ENCODE peak calls at places on chromosomes 6 and 20, in nine cellular contexts. H is neuronal stem cell; B is heart left ventricle; K is PC-9; Y is CD8-positive, alpha-beta memory T cell; P is gastrocnemius medialis; F is mammary epithelial cell; A is effector memory CD4-positive, alpha-beta T cell; Z is psoas muscle. D is an unnamed sample.

GRCh38 chr6:128316258-128316952 is 204.0 kb downstream of the PTPRK start:
- DNase-seq in H (no peak), B (no peak), K (no peak), Y (no peak), P (no peak), F (no peak), A (no peak), Z (no peak), D (no peak)

GRCh38 chr6:119137194-119138072 is 59.0 kb upstream of the FAM184A start:
- DNase-seq in H (no peak), B (no peak), K (no peak), Y (no peak), P (no peak), F (peak; percentile 54), A (no peak), Z (no peak), D (no peak)

GRCh38 chr6:77461796-77462195 is 1.5 kb downstream of the HTR1B start:
- DNase-seq in H (no peak), B (no peak), K (no peak), Y (no peak), P (no peak), F (no peak), A (no peak), Z (no peak), D (no peak)

GRCh38 chr6:3813150-3813780 is 35.9 kb upstream of the FAM50B start:
- DNase-seq in H (no peak), B (peak; percentile 86), K (peak; percentile 54), Y (no peak), P (peak; percentile 58), F (peak; percentile 65), A (no peak), Z (peak; percentile 82), D (peak; percentile 44)

GRCh38 chr6:43744931-43745727 is 24.9 kb upstream of the VEGFA start:
- DNase-seq in H (no peak), B (no peak), K (no peak), Y (no peak), P (no peak), F (no peak), A (no peak), Z (no peak), D (no peak)

GRCh38 chr6:36577298-36577697 is 16.9 kb upstream of the SRSF3 start:
- DNase-seq in H (no peak), B (no peak), K (peak; percentile 85), Y (no peak), P (no peak), F (peak; percentile 87), A (no peak), Z (no peak), D (no peak)

GRCh38 chr20:59412251-59412650 is 111.8 kb downstream of the EDN3 start:
- DNase-seq in H (no peak), B (no peak), K (no peak), Y (no peak), P (no peak), F (no peak), A (no peak), Z (no peak), D (no peak)

GRCh38 chr20:4601630-4602296 is 119.9 kb upstream of the PRND start:
- DNase-seq in H (no peak), B (peak; percentile 82), K (peak; percentile 83), Y (no peak), P (no peak), F (peak; percentile 68), A (no peak), Z (no peak), D (no peak)

GRCh38 chr20:53773792-53774371 is 180.2 kb upstream of the ZNF217 start:
- DNase-seq in H (no peak), B (no peak), K (peak; percentile 37), Y (no peak), P (no peak), F (peak; percentile 94), A (no peak), Z (no peak), D (peak; percentile 88)

GRCh38 chr6:44439270-44440045 is 52.0 kb downstream of the CDC5L start:
- DNase-seq in H (no peak), B (no peak), K (no peak), Y (no peak), P (no peak), F (peak; percentile 53), A (no peak), Z (no peak), D (no peak)

GRCh38 chr6:108876929-108877775 is 28.9 kb downstream of the ARMC2 start:
- DNase-seq in H (no peak), B (peak; percentile 83), K (no peak), Y (no peak), P (peak; percentile 70), F (no peak), A (no peak), Z (peak; percentile 82), D (peak; percentile 9)

GRCh38 chr20:37734228-37734980 is 40.6 kb downstream of the CTNNBL1 start:
- DNase-seq in H (no peak), B (no peak), K (no peak), Y (no peak), P (no peak), F (no peak), A (no peak), Z (no peak), D (no peak)

GRCh38 chr6:139663996-139664395 is 289.5 kb upstream of the CITED2 start:
- DNase-seq in H (no peak), B (no peak), K (no peak), Y (no peak), P (no peak), F (no peak), A (no peak), Z (no peak), D (no peak)

GRCh38 chr6:113073611-113074191 is 726.6 kb downstream of the RFPL4B start:
- DNase-seq in H (no peak), B (no peak), K (no peak), Y (no peak), P (no peak), F (peak; percentile 9), A (no peak), Z (no peak), D (peak; percentile 63)

GRCh38 chr6:134477991-134478635 is 160.2 kb upstream of the SGK1 start:
- DNase-seq in H (no peak), B (no peak), K (no peak), Y (no peak), P (no peak), F (peak; percentile 36), A (no peak), Z (no peak), D (no peak)

GRCh38 chr6:145148392-145149175 is 586.7 kb downstream of the EPM2A start:
- DNase-seq in H (no peak), B (peak; percentile 13), K (peak; percentile 83), Y (no peak), P (peak; percentile 31), F (peak; percentile 92), A (no peak), Z (no peak), D (no peak)

GRCh38 chr6:9192405-9192909 is 757.1 kb upstream of the SLC35B3 start:
- DNase-seq in H (no peak), B (no peak), K (no peak), Y (no peak), P (no peak), F (no peak), A (no peak), Z (no peak), D (no peak)

GRCh38 chr6:154408906-154409500 is 52.4 kb upstream of the IPCEF1 start:
- DNase-seq in H (no peak), B (no peak), K (no peak), Y (no peak), P (no peak), F (no peak), A (no peak), Z (no peak), D (no peak)

GRCh38 chr6:139757766-139758655 is 383.6 kb upstream of the CITED2 start:
- DNase-seq in H (no peak), B (no peak), K (no peak), Y (no peak), P (peak; percentile 58), F (no peak), A (no peak), Z (no peak), D (no peak)

DNA sequence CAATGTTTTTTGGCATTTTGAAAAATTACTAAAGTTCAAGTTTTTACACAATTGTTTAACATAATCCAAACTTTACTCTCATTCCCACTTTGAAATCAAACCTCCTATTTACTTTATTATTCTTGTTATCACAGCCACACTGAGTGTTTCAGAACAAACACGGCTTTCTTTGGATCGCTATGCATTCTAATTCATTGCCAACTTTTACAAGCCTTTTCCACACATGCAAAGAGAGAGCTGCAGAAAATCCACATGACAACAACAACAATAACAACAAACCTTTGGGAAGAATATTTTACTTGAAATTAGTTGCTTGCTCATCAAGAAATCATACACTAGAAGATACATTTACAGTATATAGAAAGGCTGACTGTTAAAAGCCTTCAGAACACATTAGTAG is 49.2 kb upstream of the TMEM30A start:
- DNase-seq in H (no peak), B (no peak), K (no peak), Y (no peak), P (no peak), F (no peak), A (no peak), Z (no peak), D (no peak)
- H3K4me1 ChIP-seq in H (peaks cover 12% of the 10 kb centered on the region), B (peaks cover 28% of the 10 kb centered on the region), K (no peaks in the 10 kb centered on the region), Y (no peaks in the 10 kb centered on the region), P (peaks cover 41% of the 10 kb centered on the region), F (no peaks in the 10 kb centered on the region), A (no peaks in the 10 kb centered on the region), Z (peaks cover 26% of the 10 kb centered on the region), D (peaks cover 14% of the 10 kb centered on the region)

GRCh38 chr6:28104392-28105250 is 19.8 kb upstream of the ZSCAN16 start:
- DNase-seq in H (peak; percentile 72), B (peak; percentile 76), K (peak; percentile 80), Y (peak; percentile 77), P (peak; percentile 35), F (peak; percentile 80), A (peak; percentile 68), Z (peak; percentile 87), D (peak; percentile 81)
- H3K27ac ChIP-seq in H (no peak overlapping the region), B (peak overlapping the region; percentile 78), K (no peak overlapping the region), Y (peak overlapping the region; percentile 78), P (peak overlapping the region; percentile 75), F (peak overlapping the region; percentile 54), A (peak overlapping the region; percentile 58), Z (peak overlapping the region; percentile 39), D (no peak overlapping the region)

GRCh38 chr6:365835-366234 is 25.7 kb upstream of the IRF4 start:
- DNase-seq in H (no peak), B (no peak), K (no peak), Y (no peak), P (no peak), F (no peak), A (no peak), Z (no peak), D (no peak)
- H3K9me3 ChIP-seq in H (no peaks in the 10 kb centered on the region), B (no peaks in the 10 kb centered on the region), K (peaks cover 6% of the 10 kb centered on the region), Y (no peaks in the 10 kb centered on the region), P (no peaks in the 10 kb centered on the region), F (peaks cover 40% of the 10 kb centered on the region), A (no peaks in the 10 kb centered on the region), Z (peaks cover 8% of the 10 kb centered on the region), D (peaks cover under 1% of the 10 kb centered on the region)

DNA sequence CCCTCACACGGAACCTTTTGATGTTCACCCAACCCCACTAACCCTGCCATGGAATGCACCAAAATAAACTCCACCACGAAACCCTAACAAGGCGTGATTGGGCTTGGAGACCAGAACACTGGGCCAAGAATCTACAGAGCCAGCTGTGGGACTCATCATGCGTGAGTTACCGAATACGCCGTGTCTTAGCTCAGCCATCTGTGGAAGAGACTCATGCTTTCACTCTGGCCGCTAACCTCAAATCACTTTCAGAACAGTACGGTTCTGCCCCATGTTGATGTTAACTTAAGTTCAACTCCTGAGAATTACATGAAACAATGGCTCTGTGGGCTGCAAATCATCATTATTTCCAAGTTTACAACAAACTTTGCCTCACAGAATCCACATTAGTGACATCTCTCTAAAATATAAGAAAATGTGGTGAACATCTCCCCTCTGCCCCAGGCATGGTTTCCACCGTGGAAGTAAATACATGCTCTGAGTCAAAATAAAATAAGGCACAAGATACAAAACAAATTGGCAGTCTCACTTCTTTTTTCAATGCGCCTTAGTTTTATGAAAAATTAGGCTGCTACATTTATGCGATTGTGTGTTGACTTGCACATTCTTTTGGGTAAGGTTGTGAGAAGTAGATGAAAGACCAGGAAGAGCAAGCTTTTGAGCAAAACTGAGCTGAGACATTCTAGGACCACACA is 308.9 kb upstream of the EXOC2 start:
- DNase-seq in H (no peak), B (no peak), K (no peak), Y (no peak), P (no peak), F (no peak), A (no peak), Z (no peak), D (no peak)
- H3K4me1 ChIP-seq in H (no peaks in the 10 kb centered on the region), B (no peaks in the 10 kb centered on the region), K (peaks cover 14% of the 10 kb centered on the region), Y (no peaks in the 10 kb centered on the region), P (no peaks in the 10 kb centered on the region), F (no peaks in the 10 kb centered on the region), A (no peaks in the 10 kb centered on the region), Z (no peaks in the 10 kb centered on the region), D (no peaks in the 10 kb centered on the region)

D was measured in cardiac muscle cell.